ENCODE peak calls at places on chromosomes 6 and 20, in seven cellular contexts. J is IMR-90, W is mesendoderm, C is neuronal stem cell, I is H1, D is trophoblast cell, H is mesenchymal stem cell. S is an unnamed sample.

GRCh38 chr6:112253842-112254816 is at the start of gene LAMA4:
- DNase-seq in J (peak), W (peak), C (peak), I (no peak), D (peak), H (peak), S (peak)

GRCh38 chr6:113949499-113949898 is 21.4 kb downstream of the HDAC2 start:
- DNase-seq in J (no peak), W (no peak), C (no peak), I (no peak), D (no peak), H (no peak), S (no peak)

GRCh38 chr6:26532699-26533523 is 5.3 kb upstream of the HMGN4 start:
- DNase-seq in J (peak), W (peak), C (peak), I (no peak), D (peak), H (peak), S (peak)

GRCh38 chr6:158603261-158604047 is 41.1 kb downstream of the DYNLT1 start:
- DNase-seq in J (no peak), W (no peak), C (no peak), I (no peak), D (no peak), H (no peak), S (no peak)

GRCh38 chr6:41346435-41346834 is 11.0 kb downstream of the NCR2 start:
- DNase-seq in J (no peak), W (no peak), C (no peak), I (no peak), D (no peak), H (no peak), S (no peak)

GRCh38 chr6:99349620-99350141 is at the start of gene FAXC:
- DNase-seq in J (peak), W (peak), C (peak), I (no peak), D (peak), H (peak), S (peak)

GRCh38 chr6:168371989-168372711 is 52.6 kb upstream of the DACT2 start:
- DNase-seq in J (no peak), W (no peak), C (no peak), I (no peak), D (no peak), H (no peak), S (no peak)

GRCh38 chr6:40948598-40948997 is 90.4 kb downstream of the UNC5CL start:
- DNase-seq in J (peak), W (peak), C (no peak), I (no peak), D (no peak), H (no peak), S (no peak)

GRCh38 chr20:2006452-2007381 is 12.9 kb upstream of the PDYN start:
- DNase-seq in J (peak), W (peak), C (peak), I (no peak), D (peak), H (peak), S (peak)

GRCh38 chr6:47126647-47127339 is 84.7 kb upstream of the ADGRF1 start:
- DNase-seq in J (no peak), W (peak), C (no peak), I (no peak), D (peak), H (peak), S (no peak)

GRCh38 chr6:108518714-108519576 is 41.8 kb upstream of the FOXO3 start:
- DNase-seq in J (peak), W (peak), C (no peak), I (no peak), D (peak), H (peak), S (peak)

GRCh38 chr6:89353702-89354392 is 1.3 kb upstream of the UBE2J1 start:
- DNase-seq in J (no peak), W (no peak), C (peak), I (no peak), D (no peak), H (no peak), S (no peak)

GRCh38 chr6:135748189-135748588 is 103.3 kb upstream of the PDE7B start:
- DNase-seq in J (no peak), W (no peak), C (no peak), I (no peak), D (no peak), H (no peak), S (no peak)

GRCh38 chr20:17619351-17620093 is 49.6 kb downstream of the DSTN start:
- DNase-seq in J (no peak), W (no peak), C (no peak), I (no peak), D (peak), H (no peak), S (peak)

GRCh38 chr20:2252419-2253060 is 43.3 kb upstream of the TGM3 start:
- DNase-seq in J (no peak), W (no peak), C (no peak), I (no peak), D (no peak), H (no peak), S (no peak)

GRCh38 chr20:62688083-62688482 is 20.6 kb upstream of the NTSR1 start:
- DNase-seq in J (no peak), W (no peak), C (no peak), I (no peak), D (no peak), H (no peak), S (no peak)

GRCh38 chr20:34622821-34623451 is 54.0 kb downstream of the PIGU start:
- DNase-seq in J (no peak), W (peak), C (no peak), I (no peak), D (no peak), H (no peak), S (no peak)

GRCh38 chr6:74044417-74045096 is 348.6 kb downstream of the CD109 start:
- DNase-seq in J (peak), W (no peak), C (no peak), I (no peak), D (no peak), H (peak), S (no peak)

GRCh38 chr20:1880529-1881239 is 14.5 kb upstream of the SIRPA start:
- DNase-seq in J (no peak), W (no peak), C (no peak), I (no peak), D (no peak), H (no peak), S (no peak)

GRCh38 chr6:161273356-161273751 is 507 bp downstream of the AGPAT4 start:
- DNase-seq in J (peak), W (peak), C (peak), I (no peak), D (peak), H (peak), S (no peak)

GRCh38 chr6:118313208-118313607 is 234.9 kb upstream of the PLN start:
- DNase-seq in J (peak), W (peak), C (no peak), I (no peak), D (no peak), H (peak), S (no peak)

GRCh38 chr6:152897807-152898399 is 84.9 kb downstream of the FBXO5 start:
- DNase-seq in J (peak), W (peak), C (peak), I (peak), D (peak), H (peak), S (peak)

GRCh38 chr6:91781946-91782345 is 1195.1 kb upstream of the MAP3K7 start:
- DNase-seq in J (no peak), W (no peak), C (no peak), I (no peak), D (no peak), H (no peak), S (no peak)

GRCh38 chr6:88166493-88166900 is 350 bp upstream of the CNR1 start:
- DNase-seq in J (no peak), W (peak), C (no peak), I (no peak), D (no peak), H (no peak), S (no peak)

GRCh38 chr6:147417954-147418353 is 90.5 kb upstream of the SAMD5 start:
- DNase-seq in J (no peak), W (no peak), C (no peak), I (no peak), D (no peak), H (no peak), S (no peak)

GRCh38 chr20:10278416-10278815 is 59.8 kb downstream of the SNAP25 start:
- DNase-seq in J (no peak), W (peak), C (no peak), I (no peak), D (no peak), H (no peak), S (no peak)

GRCh38 chr20:10281911-10282310 is 63.3 kb downstream of the SNAP25 start:
- DNase-seq in J (no peak), W (no peak), C (no peak), I (no peak), D (no peak), H (no peak), S (no peak)

GRCh38 chr20:10280016-10280908 is 61.6 kb downstream of the SNAP25 start:
- DNase-seq in J (peak), W (peak), C (no peak), I (no peak), D (peak), H (no peak), S (no peak)

GRCh38 chr20:10286356-10286755 is 67.7 kb downstream of the SNAP25 start:
- DNase-seq in J (no peak), W (no peak), C (no peak), I (no peak), D (no peak), H (no peak), S (peak)

GRCh38 chr20:10282930-10283556 is 64.4 kb downstream of the SNAP25 start:
- DNase-seq in J (peak), W (peak), C (no peak), I (no peak), D (peak), H (peak), S (no peak)
- H3K4me2 ChIP-seq in J (no peak), W (no peak), C (no peak), I (no peak), D (no peak), H (no peak), S (no peak)

DNA sequence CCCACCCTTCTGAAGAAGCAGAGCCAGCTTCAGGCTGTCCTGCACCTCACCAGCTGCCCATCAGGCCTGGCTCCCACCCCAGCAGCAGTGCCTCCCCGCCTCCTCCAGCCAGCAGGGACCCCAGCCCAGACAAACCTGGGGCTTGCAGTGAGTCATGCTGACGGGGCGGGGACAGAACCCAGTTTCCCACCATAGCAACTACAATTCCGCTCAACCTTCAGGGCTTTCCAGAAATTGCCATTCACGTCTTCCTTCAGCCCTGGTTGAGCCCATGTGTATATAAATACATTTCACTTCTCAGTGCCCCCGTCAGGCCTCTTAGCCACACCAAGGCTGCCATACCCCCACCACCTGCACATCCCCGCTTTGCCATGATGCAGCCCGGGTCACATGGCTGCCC is 4.4 kb downstream of the SPDEF start:
- DNase-seq in J (no peak), W (no peak), C (no peak), I (no peak), D (no peak), H (no peak), S (no peak)
- H3K18ac ChIP-seq in J (no peak), W (no peak), C (peak), I (no peak), D (no peak), H (no peak), S (no peak)

DNA sequence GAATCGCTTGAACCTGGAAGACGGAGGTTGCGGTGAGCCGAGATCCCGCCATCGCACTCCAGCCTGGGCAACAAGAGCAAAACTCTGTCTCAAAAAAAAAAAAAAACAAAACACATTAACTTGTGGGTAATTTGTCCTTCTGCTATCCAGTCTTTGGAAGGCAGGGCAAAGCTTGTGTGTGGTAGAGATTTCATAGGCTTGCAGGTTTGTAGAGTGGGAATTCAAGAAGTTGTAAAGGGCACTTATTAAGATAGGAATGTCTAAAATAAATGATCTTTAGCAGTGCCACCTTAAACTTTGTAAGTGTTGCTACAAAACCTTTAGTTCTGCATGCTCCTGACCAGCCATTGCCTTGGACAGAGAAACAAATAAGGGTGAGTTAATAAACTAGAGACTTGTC is 8.4 kb downstream of the VAPB start:
- DNase-seq in J (no peak), W (no peak), C (no peak), I (no peak), D (no peak), H (no peak), S (no peak)
- H3K4me2 ChIP-seq in J (no peak), W (no peak), C (no peak), I (no peak), D (no peak), H (no peak), S (no peak)

DNA sequence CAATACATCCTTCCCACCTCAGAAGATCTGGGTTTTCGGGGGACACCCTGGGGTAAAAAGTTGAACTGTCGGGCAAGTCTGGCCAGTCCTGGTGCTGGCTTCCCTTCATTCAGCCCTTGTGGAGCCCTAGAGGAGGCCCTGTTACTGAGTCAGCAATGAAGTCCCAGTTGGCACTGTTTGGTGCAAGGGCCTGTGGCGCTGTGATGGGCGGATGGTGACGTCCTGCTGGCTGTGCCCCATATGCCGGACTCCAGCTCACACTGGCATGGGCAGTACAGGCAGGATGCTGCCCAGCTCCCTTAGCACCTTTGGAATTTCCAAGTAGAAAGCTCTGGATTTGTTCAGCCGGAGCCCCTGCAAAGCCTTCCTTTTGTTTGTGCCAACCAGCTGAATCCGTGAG is 186.2 kb upstream of the PMEPA1 start:
- DNase-seq in J (no peak), W (no peak), C (no peak), I (no peak), D (no peak), H (no peak), S (no peak)
- H3K18ac ChIP-seq in J (no peak), W (no peak), C (no peak), I (no peak), D (no peak), H (no peak), S (no peak)